ENCODE peak calls at places on chromosomes 12 and 14, in four cellular contexts. U is hepatocyte, A is lower leg skin, P is GM13977. N is an unnamed sample.

GRCh38 chr12:3099146-3099545 is 22.0 kb downstream of the TSPAN9 start:
- DNase-seq in A (no peak), U (no peak), P (no peak), N (no peak)

GRCh38 chr12:89098390-89099102 is 253.8 kb downstream of the DUSP6 start:
- DNase-seq in P (no peak), U (peak; percentile 13), A (no peak), N (no peak)

GRCh38 chr14:105904379-105904778 is 378.0 kb downstream of the TMEM121 start:
- DNase-seq in P (peak; percentile 1), U (no peak), A (no peak), N (no peak)

GRCh38 chr14:102508410-102508773 is 1.2 kb downstream of the ANKRD9 start:
- DNase-seq in P (peak; percentile 54), A (peak; percentile 92), U (peak; percentile 87), N (no peak)

GRCh38 chr12:45938566-45938965 is 51.8 kb downstream of the SCAF11 start:
- DNase-seq in U (no peak), P (no peak), A (no peak), N (no peak)

GRCh38 chr14:41201721-41202120 is 405.0 kb upstream of the LRFN5 start:
- DNase-seq in U (no peak), A (no peak), P (no peak), N (no peak)

GRCh38 chr12:94603434-94604068 is 46.8 kb downstream of the TMCC3 start:
- DNase-seq in U (no peak), P (no peak), A (no peak), N (peak; percentile 31)

GRCh38 chr12:81798294-81798693 is 39.1 kb upstream of the PPFIA2 start:
- DNase-seq in A (no peak), U (no peak), P (no peak), N (no peak)

GRCh38 chr14:77307099-77307496 is 13.6 kb downstream of the POMT2 start:
- DNase-seq in U (peak; percentile 37), P (no peak), A (no peak), N (no peak)

GRCh38 chr14:99608591-99608990 is 4.6 kb upstream of the CCDC85C start:
- DNase-seq in P (no peak), U (no peak), A (no peak), N (no peak)

GRCh38 chr12:102571889-102572288 is 91.5 kb upstream of the IGF1 start:
- DNase-seq in A (no peak), P (no peak), U (no peak), N (no peak)

GRCh38 chr14:101029668-101030290 is 126.3 kb upstream of the RTL1 start:
- DNase-seq in U (no peak), A (peak; percentile 72), P (no peak), N (no peak)

GRCh38 chr12:104569348-104570173 is 112.8 kb downstream of the CHST11 start:
- DNase-seq in P (peak; percentile 57), A (no peak), U (no peak), N (peak; percentile 37)

GRCh38 chr12:131309700-131310099 is 356.0 kb downstream of the ADGRD1 start:
- DNase-seq in U (no peak), A (no peak), P (no peak), N (no peak)

GRCh38 chr14:103594265-103594664 is 31.5 kb downstream of the COA8 start:
- DNase-seq in U (no peak), A (no peak), P (no peak), N (no peak)

GRCh38 chr12:93804392-93805179 is 127.4 kb downstream of the CRADD start:
- DNase-seq in U (no peak), A (no peak), P (no peak), N (no peak)

GRCh38 chr14:80784824-80785223 is 156.7 kb downstream of the CEP128 start:
- DNase-seq in U (peak; percentile 27), A (no peak), P (no peak), N (no peak)

GRCh38 chr12:18165422-18165871 is 75.5 kb upstream of the RERGL start:
- DNase-seq in U (peak; percentile 15), P (peak; percentile 28), A (no peak), N (no peak)

GRCh38 chr14:101460986-101461750 is 100.1 kb upstream of the DIO3 start:
- DNase-seq in P (no peak), A (peak; percentile 32), U (no peak), N (no peak)

DNA sequence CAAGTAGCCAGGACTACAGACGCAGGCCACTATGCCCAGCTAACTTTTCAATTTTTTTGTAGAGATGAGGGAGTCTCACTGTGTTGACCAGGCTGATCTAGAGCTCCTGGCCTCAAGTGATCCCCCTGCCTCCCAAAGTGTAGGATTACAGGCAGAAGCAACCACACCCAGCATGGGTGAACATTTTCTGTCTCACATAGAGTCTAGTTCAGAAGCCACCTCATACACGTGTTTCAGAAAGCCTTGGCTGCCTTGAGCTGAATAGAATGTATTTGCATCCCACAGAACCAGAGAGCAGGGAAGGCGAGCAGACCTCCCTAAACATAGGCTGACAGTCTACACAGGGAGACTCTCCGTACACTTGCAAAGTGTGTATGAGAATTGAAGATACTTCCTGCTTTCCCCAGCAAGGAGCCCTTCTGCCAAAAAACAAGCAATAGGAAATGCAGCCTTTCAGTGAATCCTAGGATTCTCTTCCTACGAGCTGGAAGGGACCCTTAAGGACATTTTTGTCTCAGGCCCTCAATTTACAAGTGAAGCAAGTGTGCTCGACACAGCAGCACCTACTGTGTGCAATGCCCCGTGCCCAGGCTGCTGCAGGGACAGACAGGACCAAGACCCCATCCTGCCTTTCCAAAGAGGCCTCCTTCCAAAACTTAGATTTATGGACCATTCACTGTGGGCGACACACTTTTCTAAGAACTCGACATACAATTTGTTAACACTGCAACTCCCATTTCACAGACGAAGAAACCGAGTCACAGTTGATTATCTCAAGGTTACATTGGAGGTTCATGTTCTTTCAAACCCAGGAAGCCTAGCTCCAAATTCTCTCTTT is 11.2 kb downstream of the NUAK1 start:
- DNase-seq in A (peak; percentile 68), U (no peak), P (no peak), N (no peak)
- TF ChIP-seq CTCF in A (no peak), U (no peak), P (no peak), N (no peak)

GRCh38 chr14:90293766-90294471 is 37.6 kb downstream of the PSMC1 start:
- DNase-seq in U (no peak), P (no peak), A (peak; percentile 25), N (no peak)
- TF ChIP-seq CTCF in U (no peak), P (no peak), A (no peak), N (no peak)

DNA sequence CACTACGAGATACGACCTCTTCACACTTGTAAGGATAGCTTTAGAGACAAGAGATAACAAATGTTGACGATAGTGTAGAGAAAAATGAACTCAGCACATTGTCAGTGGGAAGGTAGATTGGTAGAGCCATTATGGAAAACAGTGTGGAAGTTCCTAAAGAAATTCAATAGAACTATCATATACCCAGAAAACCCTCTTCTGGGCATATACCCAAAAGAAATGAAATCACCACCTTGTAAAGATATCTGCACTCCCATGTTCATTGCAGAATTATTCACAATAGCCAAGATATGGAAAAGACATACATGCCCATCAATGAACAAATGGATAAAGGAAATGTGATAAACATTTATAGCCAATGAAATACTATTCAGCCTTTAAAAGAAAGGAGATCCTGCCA is 499.8 kb upstream of the TBX3 start:
- DNase-seq in A (no peak), U (no peak), P (no peak), N (no peak)
- TF ChIP-seq CTCF in A (no peak), U (no peak), P (no peak), N (no peak)

DNA sequence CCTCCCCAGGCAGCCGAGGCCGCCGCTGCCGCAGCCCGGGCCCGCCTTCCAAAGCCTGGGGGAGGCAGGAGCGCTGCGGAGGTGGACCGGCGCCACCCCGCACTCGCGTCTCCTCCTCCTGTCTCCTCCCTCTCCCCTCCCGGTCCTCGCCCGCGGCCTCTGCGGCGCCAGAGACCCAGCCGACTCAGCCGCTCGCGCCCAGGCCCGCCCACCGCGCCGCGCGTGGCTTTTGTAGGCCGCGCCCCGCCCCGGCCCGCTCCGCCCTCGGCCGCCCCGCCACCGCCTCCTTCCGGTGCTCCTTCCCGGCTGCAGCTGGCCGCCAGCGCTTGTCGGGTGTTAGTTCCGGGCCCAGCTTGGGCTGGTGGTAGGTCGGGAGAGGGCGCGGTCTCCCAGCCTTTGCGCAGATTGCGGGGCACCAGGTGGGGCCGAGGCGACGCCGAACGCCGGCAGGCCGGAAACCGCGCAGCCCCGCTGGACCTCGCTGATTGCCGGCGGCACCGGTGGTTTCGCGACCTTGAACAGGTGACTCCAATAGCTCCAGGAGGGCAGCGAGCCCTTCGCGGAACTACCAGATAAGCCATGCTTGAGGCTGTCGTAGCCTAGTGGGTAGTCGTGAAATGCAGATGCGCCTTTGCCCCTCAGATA is at the start of gene CAPRIN2:
- DNase-seq in P (peak; percentile 94), A (peak; percentile 99), U (peak; percentile 98), N (peak; percentile 97)
- TF ChIP-seq CTCF in P (peak; percentile 45), A (no peak), U (peak; percentile 49), N (no peak)

GRCh38 chr14:74549588-74549987 is 56.0 kb downstream of the ISCA2 start:
- DNase-seq in U (no peak), P (no peak), A (no peak), N (no peak)
- TF ChIP-seq CTCF in U (peak; percentile 31), P (peak; percentile 18), A (no peak), N (no peak)

DNA sequence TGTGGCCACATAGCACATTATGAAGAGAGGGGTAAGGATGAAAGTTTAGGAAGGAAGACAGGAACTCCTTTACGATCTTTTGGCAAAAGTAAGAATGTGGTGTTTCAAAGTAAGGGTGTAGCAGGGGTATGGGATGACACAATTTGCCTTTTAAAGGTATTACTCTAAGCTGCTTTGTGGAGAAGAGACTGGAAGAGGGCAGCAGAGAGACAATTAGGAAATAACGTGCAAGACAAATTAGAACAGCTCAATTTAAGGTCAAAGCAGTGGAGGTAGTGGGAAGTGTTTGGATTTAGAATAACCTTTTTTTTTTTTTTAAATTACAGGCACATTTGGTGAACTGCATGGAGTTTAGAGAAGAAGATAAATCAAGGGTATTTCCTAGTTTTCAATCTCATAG is 342.6 kb downstream of the NOVA1 start:
- DNase-seq in P (no peak), A (no peak), U (peak; percentile 27), N (no peak)
- TF ChIP-seq CTCF in P (no peak), A (no peak), U (peak; percentile 52), N (no peak)

N was measured in activated B cell treated with CpG ODN at 0.5 μM for 24 hours.